ENCODE peak calls at places on chromosome 9, in seven cellular contexts. L, X, Q, Y, M, H and K are unnamed samples.

GRCh38 chr9:128107971-128108783 is 19.4 kb downstream of the PTGES2 start:
- DNase-seq in M (no peak), Y (no peak), X (no peak), H (no peak), L (no peak), Q (no peak), K (no peak)

GRCh38 chr9:132798817-132799790 is 79.0 kb downstream of the AK8 start:
- DNase-seq in L (no peak), H (no peak), Y (no peak), Q (no peak), M (no peak), X (peak), K (peak)

GRCh38 chr9:115109486-115109885 is 8.5 kb downstream of the TNC start:
- DNase-seq in L (no peak), Y (peak), M (no peak), Q (peak), X (no peak), H (no peak), K (no peak)

GRCh38 chr9:121388140-121388925 is 18.3 kb upstream of the STOM start:
- DNase-seq in L (no peak), Y (peak), M (no peak), X (no peak), H (no peak), Q (no peak), K (no peak)

GRCh38 chr9:97911970-97912369 is 10.3 kb downstream of the TRMO start:
- DNase-seq in X (no peak), Q (no peak), L (no peak), H (no peak), Y (no peak), M (no peak), K (no peak)

GRCh38 chr9:70073756-70074155 is 30.1 kb downstream of the MAMDC2 start:
- DNase-seq in Y (peak), M (no peak), H (no peak), L (no peak), Q (no peak), X (no peak), K (no peak)

GRCh38 chr9:135797507-135798302 is 95.7 kb downstream of the KCNT1 start:
- DNase-seq in X (no peak), M (no peak), Y (peak), Q (peak), H (peak), L (no peak), K (peak)

GRCh38 chr9:99075246-99075912 is 29.5 kb upstream of the TGFBR1 start:
- DNase-seq in X (no peak), Y (peak), H (peak), L (no peak), Q (no peak), M (no peak), K (no peak)

GRCh38 chr9:127554966-127555829 is 56.9 kb upstream of the STXBP1 start:
- DNase-seq in M (no peak), Y (no peak), X (no peak), L (no peak), Q (no peak), H (no peak), K (peak)

GRCh38 chr9:93910598-93910997 is 44.6 kb downstream of the BARX1 start:
- DNase-seq in H (no peak), Y (no peak), X (no peak), Q (no peak), M (no peak), L (no peak), K (no peak)

GRCh38 chr9:90256345-90256744 is 386.3 kb downstream of the DIRAS2 start:
- DNase-seq in X (no peak), L (no peak), Q (no peak), M (no peak), Y (no peak), H (no peak), K (no peak)

GRCh38 chr9:95157491-95158151 is 159.9 kb downstream of the FANCC start:
- DNase-seq in L (no peak), Q (no peak), H (peak), X (no peak), Y (peak), M (no peak), K (no peak)

GRCh38 chr9:37908698-37909186 is 4.8 kb upstream of the SLC25A51 start:
- DNase-seq in H (peak), Q (no peak), L (no peak), X (no peak), Y (peak), M (no peak), K (no peak)

GRCh38 chr9:96519726-96520125 is 69.8 kb downstream of the HABP4 start:
- DNase-seq in Q (no peak), M (no peak), H (no peak), Y (no peak), L (no peak), X (no peak), K (no peak)

GRCh38 chr9:35096035-35096849 is at the start of gene PIGO:
- DNase-seq in L (peak), H (peak), M (peak), Y (peak), Q (peak), X (peak), K (peak)

GRCh38 chr9:36276840-36277239 is 18.6 kb upstream of the GNE start:
- DNase-seq in H (no peak), Q (peak), X (no peak), Y (peak), L (no peak), M (no peak), K (no peak)

GRCh38 chr9:123954921-123955320 is 25.0 kb upstream of the DENND1A start:
- DNase-seq in Q (no peak), X (no peak), M (no peak), H (peak), Y (peak), L (no peak), K (no peak)

GRCh38 chr9:100111235-100111634 is 12.2 kb downstream of the INVS start:
- DNase-seq in L (no peak), H (peak), M (no peak), Y (peak), Q (peak), X (no peak), K (no peak)

GRCh38 chr9:78273761-78274160 is 23.2 kb upstream of the PSAT1 start:
- DNase-seq in Q (peak), M (no peak), H (no peak), L (no peak), X (no peak), Y (no peak), K (no peak)

GRCh38 chr9:115152281-115152680 is 34.3 kb upstream of the TNC start:
- DNase-seq in X (no peak), H (no peak), L (no peak), Y (no peak), M (no peak), Q (no peak), K (no peak)

GRCh38 chr9:130833324-130833990 is 1.6 kb upstream of the ABL1 start:
- DNase-seq in M (no peak), X (no peak), L (no peak), H (peak), Q (no peak), Y (peak), K (no peak)

GRCh38 chr9:80235752-80236151 is 664.0 kb downstream of the TLE4 start:
- DNase-seq in M (no peak), Q (no peak), X (no peak), Y (no peak), L (no peak), H (no peak), K (no peak)

GRCh38 chr9:115691686-115692085 is 461.9 kb upstream of the PAPPA start:
- DNase-seq in L (no peak), M (no peak), Y (peak), H (peak), Q (peak), X (no peak), K (no peak)

GRCh38 chr9:21413089-21414023 is 4.4 kb downstream of the IFNA8 start:
- DNase-seq in Y (no peak), Q (no peak), L (no peak), H (peak), X (no peak), M (peak), K (no peak)

GRCh38 chr9:133166392-133166791 is 2.7 kb upstream of the GBGT1 start:
- DNase-seq in L (no peak), Q (no peak), M (no peak), X (no peak), Y (no peak), H (no peak), K (no peak)

GRCh38 chr9:36911601-36912412 is 122.3 kb downstream of the PAX5 start:
- DNase-seq in Q (no peak), X (peak), H (no peak), L (no peak), M (no peak), Y (no peak), K (no peak)

GRCh38 chr9:6272229-6272597 is 56.0 kb upstream of the TPD52L3 start:
- DNase-seq in Q (peak), L (no peak), X (no peak), M (no peak), H (peak), Y (peak), K (no peak)

GRCh38 chr9:84701801-84702200 is 32.3 kb downstream of the NTRK2 start:
- DNase-seq in X (no peak), L (no peak), Y (no peak), H (no peak), M (no peak), Q (peak), K (no peak)

GRCh38 chr9:69564557-69564956 is 107.6 kb downstream of the APBA1 start:
- DNase-seq in X (no peak), H (no peak), Y (no peak), Q (no peak), L (no peak), M (no peak), K (no peak)

GRCh38 chr9:130972957-130973685 is 34.1 kb upstream of the FIBCD1 start:
- DNase-seq in M (no peak), Y (no peak), Q (no peak), H (no peak), X (peak), L (no peak), K (no peak)

GRCh38 chr9:110432253-110432652 is 94.6 kb upstream of the TXNDC8 start:
- DNase-seq in L (no peak), H (no peak), M (no peak), Y (peak), Q (no peak), X (no peak), K (no peak)

GRCh38 chr9:28136113-28136512 is 562.8 kb upstream of the C9orf72 start:
- DNase-seq in M (no peak), H (no peak), X (peak), Y (no peak), L (no peak), Q (no peak), K (no peak)

GRCh38 chr9:138048184-138048583 is 170.6 kb downstream of the CACNA1B start:
- DNase-seq in L (no peak), Q (no peak), Y (no peak), M (no peak), H (no peak), X (no peak), K (no peak)

GRCh38 chr9:98644011-98644410 is 64.7 kb downstream of the GABBR2 start:
- DNase-seq in X (no peak), Q (no peak), H (no peak), L (no peak), M (no peak), Y (no peak), K (no peak)

GRCh38 chr9:108443741-108444140 is 412.0 kb downstream of the ACTL7B start:
- DNase-seq in L (no peak), X (no peak), Y (peak), M (no peak), Q (peak), H (peak), K (no peak)

GRCh38 chr9:138097501-138097991 is 220.0 kb downstream of the CACNA1B start:
- DNase-seq in M (no peak), Q (no peak), L (no peak), H (no peak), Y (no peak), X (no peak), K (no peak)

GRCh38 chr9:78028926-78029325 is 2.7 kb downstream of the GNAQ start:
- DNase-seq in M (no peak), L (no peak), H (peak), Y (no peak), Q (no peak), X (no peak), K (no peak)

GRCh38 chr9:72911247-72911775 is 41.5 kb downstream of the ALDH1A1 start:
- DNase-seq in Y (no peak), M (no peak), H (no peak), L (no peak), Q (no peak), X (no peak), K (no peak)

GRCh38 chr9:73683862-73684591 is 532.4 kb downstream of the ANXA1 start:
- DNase-seq in Y (peak), Q (peak), X (no peak), H (peak), L (no peak), M (no peak), K (peak)